ENCODE peak calls at places on chromosomes 5 and 9, in four cellular contexts. Q, P, M and Y are unnamed samples.

GRCh38 chr5:79795764-79796398 is 106.2 kb downstream of the CMYA5 start:
- DNase-seq in P (no peak), Q (no peak), M (no peak), Y (no peak)

GRCh38 chr5:97133106-97133505 is 9.3 kb downstream of the LIX1 start:
- DNase-seq in M (no peak), P (no peak), Q (no peak), Y (no peak)

GRCh38 chr5:141508808-141509611 is 20.1 kb downstream of the PCDHGC5 start:
- DNase-seq in M (peak; percentile 90), Q (peak; percentile 55), P (peak; percentile 93), Y (peak; percentile 75)

GRCh38 chr9:7910426-7911015 is 110.9 kb upstream of the DMAC1 start:
- DNase-seq in M (no peak), P (no peak), Q (no peak), Y (no peak)

GRCh38 chr9:38068616-38068865 is 486 bp downstream of the SHB start:
- DNase-seq in M (peak; percentile 73), Q (peak; percentile 61), P (no peak), Y (no peak)

GRCh38 chr9:114286146-114286679 is 36.7 kb upstream of the ORM1 start:
- DNase-seq in Q (no peak), P (no peak), M (peak; percentile 27), Y (no peak)

GRCh38 chr5:5523066-5523505 is 100.6 kb downstream of the ICE1 start:
- DNase-seq in P (no peak), Q (no peak), M (no peak), Y (no peak)

GRCh38 chr5:64341340-64341739 is 164.5 kb upstream of the RGS7BP start:
- DNase-seq in Q (no peak), P (no peak), M (no peak), Y (no peak)

GRCh38 chr5:153425914-153426313 is 64.6 kb upstream of the GRIA1 start:
- DNase-seq in Q (no peak), P (no peak), M (no peak), Y (no peak)

GRCh38 chr5:148687427-148687826 is 33.1 kb upstream of the HTR4 start:
- DNase-seq in P (peak; percentile 71), Q (peak; percentile 64), M (no peak), Y (peak; percentile 2)

GRCh38 chr5:146199216-146199815 is 4.1 kb upstream of the RBM27 start:
- DNase-seq in P (no peak), M (no peak), Q (no peak), Y (no peak)

GRCh38 chr9:99400184-99400731 is 178.2 kb downstream of the SEC61B start:
- DNase-seq in P (peak; percentile 5), Q (no peak), M (no peak), Y (no peak)

GRCh38 chr5:83927140-83927733 is 206.6 kb upstream of the HAPLN1 start:
- DNase-seq in M (peak; percentile 63), P (peak; percentile 82), Q (peak; percentile 71), Y (peak; percentile 3)

GRCh38 chr9:111983484-111983908 is 86.9 kb downstream of the UGCG start:
- DNase-seq in P (no peak), M (no peak), Q (peak; percentile 67), Y (peak; percentile 82)

GRCh38 chr5:115402822-115403577 is 106.5 kb upstream of the CCDC112 start:
- DNase-seq in P (no peak), M (no peak), Q (no peak), Y (no peak)

GRCh38 chr9:137955586-137955985 is 78.0 kb downstream of the CACNA1B start:
- DNase-seq in M (no peak), P (no peak), Q (peak; percentile 24), Y (no peak)

DNA sequence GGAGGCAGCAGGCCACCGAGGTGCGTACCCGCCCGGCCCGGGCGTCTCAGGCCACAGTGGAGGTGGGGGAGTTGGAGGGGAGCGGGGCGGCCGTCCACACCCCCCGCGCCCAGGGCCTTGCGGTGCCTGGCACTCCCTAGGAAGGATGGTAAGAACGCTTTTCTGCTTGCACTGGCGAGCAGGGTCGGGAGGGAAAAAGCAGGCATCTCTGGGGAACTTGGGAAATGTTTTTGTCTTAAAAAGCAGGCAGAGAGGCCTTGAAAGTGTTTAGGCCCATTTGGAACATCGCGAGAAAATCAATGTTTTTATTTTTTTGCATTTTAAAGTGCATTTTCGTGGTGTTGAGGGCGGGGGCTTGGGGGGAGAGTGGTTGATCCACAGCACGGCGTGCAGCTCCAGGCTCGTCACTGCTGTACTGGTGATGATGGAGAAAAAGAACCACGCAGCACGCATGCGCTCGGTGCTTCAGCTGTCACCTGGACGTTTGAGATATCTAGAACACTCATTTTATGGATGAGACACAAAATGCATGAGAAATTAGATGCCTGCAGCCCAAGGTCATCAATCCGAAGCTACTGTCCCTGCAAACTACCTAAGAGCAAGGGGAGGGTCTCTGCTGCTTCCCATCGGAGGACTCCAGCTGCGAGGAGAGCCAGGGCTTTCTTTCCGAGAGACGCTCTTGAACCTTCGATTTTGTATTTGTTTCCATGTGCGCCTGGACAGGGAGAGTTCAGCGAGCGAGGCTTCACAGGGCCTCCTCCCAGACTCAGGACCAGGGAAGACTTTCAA is 2.2 kb downstream of the DMRT2 start:
- DNase-seq in P (no peak), M (no peak), Q (no peak), Y (no peak)
- H3K27me3 ChIP-seq in P (peaks cover 21% of the 10 kb centered on the region), M (peaks cover 54% of the 10 kb centered on the region), Q (no peaks in the 10 kb centered on the region), Y (peaks cover 4% of the 10 kb centered on the region)

GRCh38 chr9:2126331-2126789 is 111.2 kb downstream of the SMARCA2 start:
- DNase-seq in P (no peak), M (peak; percentile 73), Q (no peak), Y (no peak)

GRCh38 chr9:2128611-2129010 is 113.5 kb downstream of the SMARCA2 start:
- DNase-seq in Q (no peak), P (no peak), M (no peak), Y (no peak)

GRCh38 chr9:2125909-2126308 is 110.8 kb downstream of the SMARCA2 start:
- DNase-seq in Q (no peak), M (no peak), P (no peak), Y (peak; percentile 26)

GRCh38 chr9:2132484-2133082 is 117.4 kb downstream of the SMARCA2 start:
- DNase-seq in M (no peak), P (peak; percentile 42), Q (no peak), Y (no peak)

GRCh38 chr9:2127486-2127885 is 112.3 kb downstream of the SMARCA2 start:
- DNase-seq in M (no peak), Q (no peak), P (no peak), Y (no peak)
- H3K27me3 ChIP-seq in M (no peaks in the 10 kb centered on the region), Q (no peaks in the 10 kb centered on the region), P (no peaks in the 10 kb centered on the region), Y (no peaks in the 10 kb centered on the region)

DNA sequence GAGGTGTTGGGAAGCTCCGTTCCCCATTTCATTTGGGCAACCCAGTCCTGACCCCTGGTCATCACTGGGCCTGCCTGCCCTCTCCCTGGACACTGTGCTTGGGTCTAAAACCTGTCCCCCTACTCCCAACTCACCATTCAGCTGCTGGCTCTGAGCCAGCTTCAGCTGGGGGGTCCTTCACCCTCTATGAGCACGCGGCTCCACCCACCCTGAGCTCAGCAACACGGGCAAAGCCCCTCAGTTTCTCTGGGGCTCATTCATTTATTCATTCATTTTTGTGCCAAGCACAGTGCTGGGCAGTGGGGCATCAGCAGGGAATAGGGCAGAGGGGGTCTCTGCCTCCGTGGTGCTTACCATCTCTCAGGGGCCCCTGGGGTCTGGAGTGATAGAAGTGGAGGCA is 199.8 kb upstream of the MVB12B start:
- DNase-seq in M (no peak), P (no peak), Q (no peak), Y (no peak)
- H3K27me3 ChIP-seq in M (no peaks in the 10 kb centered on the region), P (no peaks in the 10 kb centered on the region), Q (no peaks in the 10 kb centered on the region), Y (no peaks in the 10 kb centered on the region)

DNA sequence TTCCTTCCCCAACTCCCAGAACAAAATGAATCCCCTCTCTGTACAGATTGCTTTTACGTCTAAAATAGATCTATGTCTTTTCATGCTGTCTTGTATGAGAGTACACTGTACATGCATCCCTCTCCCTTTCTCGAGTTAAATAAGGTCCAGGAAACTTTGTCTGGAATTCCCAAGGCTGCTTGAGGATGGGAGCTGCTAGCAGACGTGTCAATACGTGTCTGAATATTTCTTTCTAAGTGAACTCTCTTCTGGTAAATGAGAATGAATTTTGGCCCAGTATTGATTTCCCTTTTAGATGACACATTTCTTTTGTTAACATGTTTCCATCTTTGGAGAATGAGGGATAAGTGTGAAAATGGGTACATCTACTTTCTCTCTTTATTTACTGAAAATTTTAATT is 59.6 kb upstream of the GAS1 start:
- DNase-seq in M (no peak), P (no peak), Q (no peak), Y (no peak)
- H3K27me3 ChIP-seq in M (no peaks in the 10 kb centered on the region), P (no peaks in the 10 kb centered on the region), Q (no peaks in the 10 kb centered on the region), Y (peaks cover 2% of the 10 kb centered on the region)

DNA sequence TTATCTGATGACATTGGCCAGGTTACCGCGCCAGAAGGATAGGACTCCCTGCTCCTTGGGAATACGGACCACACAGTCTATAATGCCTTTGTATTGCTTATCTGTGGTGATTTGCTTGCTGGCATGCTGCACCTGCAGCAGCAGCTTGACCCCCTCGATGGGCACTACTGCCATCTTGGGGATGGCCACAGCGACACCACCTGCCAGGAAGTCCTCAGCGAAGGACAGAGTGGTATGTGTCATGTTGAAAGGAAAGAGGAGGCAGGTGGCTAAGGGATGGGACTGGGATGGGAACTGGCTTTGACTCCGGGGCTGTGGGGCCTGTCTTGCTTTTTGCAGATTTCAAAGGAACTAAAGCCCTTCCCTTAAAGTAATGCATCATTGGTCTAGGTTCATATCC is 50.3 kb upstream of the ACO1 start:
- DNase-seq in P (no peak), M (no peak), Q (no peak), Y (no peak)
- H3K27me3 ChIP-seq in P (no peaks in the 10 kb centered on the region), M (no peaks in the 10 kb centered on the region), Q (no peaks in the 10 kb centered on the region), Y (no peaks in the 10 kb centered on the region)

DNA sequence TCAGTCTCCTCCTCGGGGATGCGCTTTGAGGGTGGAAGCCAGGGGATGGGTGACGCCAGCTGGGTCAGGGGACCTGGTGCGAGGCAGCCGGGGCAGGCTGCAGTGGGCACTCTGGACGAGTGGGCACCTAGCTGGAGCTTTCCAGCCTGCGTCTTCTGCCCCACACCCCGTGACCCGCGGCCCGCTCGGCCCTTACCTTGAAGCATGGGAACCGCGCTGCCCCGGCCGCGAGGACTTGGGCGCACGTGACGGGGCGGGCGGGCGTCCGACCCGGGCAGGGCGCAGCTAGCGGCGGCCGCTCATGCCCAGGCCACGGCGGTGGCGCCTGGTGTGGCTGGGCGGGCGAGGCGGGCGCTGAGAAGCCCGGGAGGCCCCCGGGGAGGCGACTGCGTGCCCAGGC is 308 bp downstream of the FAM163B start:
- DNase-seq in Q (no peak), P (no peak), M (no peak), Y (no peak)
- H3K27me3 ChIP-seq in Q (no peaks in the 10 kb centered on the region), P (peaks cover 77% of the 10 kb centered on the region), M (peaks cover 13% of the 10 kb centered on the region), Y (no peaks in the 10 kb centered on the region)

GRCh38 chr9:133246507-133247390 is 28.3 kb downstream of the ABO start:
- DNase-seq in M (no peak), Q (no peak), P (no peak), Y (no peak)
- H3K27me3 ChIP-seq in M (no peaks in the 10 kb centered on the region), Q (no peaks in the 10 kb centered on the region), P (peaks cover 32% of the 10 kb centered on the region), Y (peaks cover 1% of the 10 kb centered on the region)